ENCODE peak calls at places on chromosomes 4 and X, in four cellular contexts. D, A, Y and M are unnamed samples.
A peak's percentile ranks its signal among the peaks of the same experiment; 100 is the strongest.

GRCh38 chrX:153967536-153968214 is 3.9 kb downstream of the HCFC1 start:
- ATAC-seq in Y (no peak), D (no peak), A (no peak), M (no peak)

GRCh38 chr4:53364624-53365023 is 1.2 kb downstream of the SCFD2 start:
- ATAC-seq in D (no peak), Y (no peak), A (no peak), M (no peak)

GRCh38 chrX:2539586-2539985 is 38.8 kb upstream of the DHRSX start:
- ATAC-seq in D (no peak), Y (no peak), A (no peak), M (no peak)

GRCh38 chr4:186840771-186841301 is 117.2 kb upstream of the FAT1 start:
- ATAC-seq in A (no peak), D (no peak), Y (no peak), M (peak; percentile 14)

GRCh38 chr4:47650584-47651130 is 165.6 kb downstream of the ATP10D start:
- ATAC-seq in A (no peak), Y (no peak), D (no peak), M (no peak)

GRCh38 chr4:6065166-6065565 is 46.9 kb upstream of the C4orf50 start:
- ATAC-seq in A (no peak), Y (no peak), D (no peak), M (no peak)

GRCh38 chr4:38819569-38819968 is 15.0 kb upstream of the TLR1 start:
- ATAC-seq in Y (no peak), D (no peak), A (no peak), M (no peak)

GRCh38 chr4:76256968-76257367 is 5.4 kb downstream of the FAM47E start:
- ATAC-seq in A (no peak), Y (no peak), D (no peak), M (no peak)

GRCh38 chr4:150072906-150073714 is 5.1 kb upstream of the DCLK2 start:
- ATAC-seq in Y (peak; percentile 51), D (peak; percentile 67), A (no peak), M (peak; percentile 77)

GRCh38 chr4:80173841-80174240 is 23.5 kb upstream of the PRDM8 start:
- ATAC-seq in Y (no peak), D (no peak), A (no peak), M (no peak)

GRCh38 chr4:100935090-100935489 is 412.2 kb downstream of the PPP3CA start:
- ATAC-seq in A (no peak), Y (no peak), D (peak; percentile 73), M (no peak)

GRCh38 chr4:22987861-22988260 is 295.1 kb downstream of the GBA3 start:
- ATAC-seq in A (no peak), Y (no peak), D (no peak), M (no peak)

GRCh38 chr4:112099701-112100289 is 45.5 kb upstream of the FAM241A start:
- ATAC-seq in D (peak; percentile 94), A (peak; percentile 95), Y (peak; percentile 80), M (peak; percentile 50)

GRCh38 chr4:169254546-169254983 is 16.2 kb downstream of the SH3RF1 start:
- ATAC-seq in A (peak; percentile 45), Y (peak; percentile 68), D (peak; percentile 25), M (no peak)

GRCh38 chr4:156060661-156061060 is 107.0 kb upstream of the CTSO start:
- ATAC-seq in Y (no peak), D (no peak), A (no peak), M (no peak)

GRCh38 chrX:150833454-150834056 is 64.9 kb downstream of the CD99L2 start:
- ATAC-seq in D (no peak), A (no peak), Y (no peak), M (no peak)

GRCh38 chr4:154984148-154984547 is 203.1 kb downstream of the RBM46 start:
- ATAC-seq in D (no peak), A (no peak), Y (no peak), M (no peak)

GRCh38 chr4:113884655-113885054 is 94.8 kb downstream of the ARSJ start:
- ATAC-seq in A (no peak), D (no peak), Y (no peak), M (no peak)

GRCh38 chr4:113885291-113885690 is 94.2 kb downstream of the ARSJ start:
- ATAC-seq in A (no peak), D (no peak), Y (no peak), M (no peak)

GRCh38 chr4:113893546-113893945 is 85.9 kb downstream of the ARSJ start:
- ATAC-seq in D (no peak), A (no peak), Y (no peak), M (no peak)

GRCh38 chr4:113882668-113883067 is 96.8 kb downstream of the ARSJ start:
- ATAC-seq in A (no peak), D (no peak), Y (no peak), M (no peak)

GRCh38 chr4:113888006-113888405 is 91.4 kb downstream of the ARSJ start:
- ATAC-seq in A (no peak), Y (no peak), D (no peak), M (no peak)
- TF ChIP-seq EP300 in A (no peak), Y (no peak), D (no peak), M (no peak)

GRCh38 chrX:100647095-100647494 is 3.1 kb downstream of the SRPX2 start:
- ATAC-seq in Y (peak; percentile 14), A (peak; percentile 21), D (no peak), M (no peak)

GRCh38 chrX:100643212-100643611 is 787 bp upstream of the SRPX2 start:
- ATAC-seq in A (no peak), Y (no peak), D (no peak), M (no peak)

GRCh38 chrX:100643943-100644587 is at the start of gene SRPX2:
- ATAC-seq in D (peak; percentile 98), Y (peak; percentile 90), A (no peak), M (peak; percentile 91)

GRCh38 chrX:100647739-100648138 is 3.7 kb downstream of the SRPX2 start:
- ATAC-seq in D (no peak), Y (no peak), A (peak; percentile 30), M (no peak)

DNA sequence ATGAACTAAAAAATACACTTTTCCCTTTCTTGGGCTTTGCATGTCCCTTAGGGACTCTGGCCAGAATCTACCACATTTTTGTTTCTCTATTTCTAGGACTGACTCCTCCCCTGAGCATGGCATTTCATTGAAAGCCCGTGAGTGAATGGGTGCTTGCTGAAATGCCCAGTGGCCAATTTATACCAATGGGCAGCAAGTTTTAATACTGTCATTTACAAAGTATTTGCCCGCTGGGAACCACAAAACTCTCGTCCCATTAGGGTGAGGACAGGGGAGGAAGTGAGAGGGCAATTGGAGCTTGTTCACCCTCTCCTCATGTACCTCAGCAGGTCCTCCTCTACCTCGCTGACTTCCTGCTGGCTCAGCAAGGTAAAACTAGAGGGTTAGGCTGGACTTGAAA is 1.1 kb downstream of the SRPX2 start:
- ATAC-seq in D (no peak), A (no peak), Y (no peak), M (no peak)
- H3K27ac ChIP-seq in D (peak overlapping the region; percentile 85), A (no peak overlapping the region), Y (peak overlapping the region; percentile 74), M (no peak overlapping the region)

GRCh38 chr4:160835789-160836188 is 1328.0 kb downstream of the FSTL5 start:
- ATAC-seq in A (peak; percentile 41), D (peak; percentile 78), Y (no peak), M (no peak)
- TF ChIP-seq EP300 in A (no peak), D (no peak), Y (no peak), M (no peak)

GRCh38 chr4:68904786-68905185 is 46.8 kb downstream of the UGT2A3 start:
- ATAC-seq in D (peak; percentile 55), Y (no peak), A (peak; percentile 93), M (no peak)
- H3K27ac ChIP-seq in D (peak overlapping the region; percentile 86), Y (peak overlapping the region; percentile 71), A (peak overlapping the region; percentile 13), M (no peak overlapping the region)

GRCh38 chr4:126705271-126705670 is 927.5 kb upstream of the INTU start:
- ATAC-seq in A (no peak), D (no peak), Y (no peak), M (no peak)

GRCh38 chr4:126697748-126698147 is 935.0 kb upstream of the INTU start:
- ATAC-seq in D (no peak), Y (no peak), A (no peak), M (no peak)

GRCh38 chr4:126698224-126698623 is 934.5 kb upstream of the INTU start:
- ATAC-seq in D (no peak), A (no peak), Y (no peak), M (no peak)

GRCh38 chr4:126702747-126703146 is 930.0 kb upstream of the INTU start:
- ATAC-seq in A (no peak), D (no peak), Y (no peak), M (no peak)

DNA sequence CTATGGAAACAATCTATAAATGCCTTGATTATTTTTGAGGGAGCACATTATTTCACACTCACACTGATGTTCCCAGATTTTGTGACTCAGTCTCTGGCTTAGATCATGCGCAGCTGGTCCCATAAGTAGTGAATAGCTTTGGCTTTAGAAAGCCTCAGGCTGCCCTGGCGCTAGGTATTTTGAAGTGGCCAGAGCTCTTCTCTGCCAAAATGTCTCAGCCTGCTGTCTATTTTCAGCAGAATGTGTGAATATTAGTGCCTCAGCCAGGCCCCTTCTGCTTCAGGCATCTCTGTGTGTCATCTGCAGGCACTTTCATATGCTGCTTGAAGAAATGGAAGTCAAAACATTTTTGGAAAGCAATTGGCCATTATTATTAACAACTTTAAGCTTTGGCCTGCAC is 931.0 kb upstream of the INTU start:
- ATAC-seq in A (no peak), D (no peak), Y (peak; percentile 65), M (peak; percentile 36)
- TF ChIP-seq EP300 in A (no peak), D (no peak), Y (no peak), M (no peak)